ENCODE peak calls at places on chromosomes 2 and 18, in eight cellular contexts. H, A, F, O, Y, Q, D and V are unnamed samples.

GRCh38 chr2:19652811-19653210 is 249.0 kb downstream of the TTC32 start:
- DNase-seq in H (no peak), A (no peak), F (no peak), O (no peak), Y (peak; percentile 32), Q (no peak), D (no peak), V (no peak)

GRCh38 chr18:26406294-26406693 is 142.1 kb downstream of the KCTD1 start:
- DNase-seq in H (no peak), A (no peak), F (no peak), O (no peak), Y (no peak), Q (no peak), D (no peak), V (no peak)

GRCh38 chr2:68992933-68993332 is 18.5 kb downstream of the GKN1 start:
- DNase-seq in H (no peak), A (no peak), F (no peak), O (no peak), Y (no peak), Q (no peak), D (no peak), V (no peak)

GRCh38 chr2:218023636-218024035 is 20.8 kb upstream of the TNS1 start:
- DNase-seq in H (no peak), A (no peak), F (no peak), O (no peak), Y (no peak), Q (no peak), D (no peak), V (no peak)

GRCh38 chr2:230054079-230054478 is 14.6 kb downstream of the SLC16A14 start:
- DNase-seq in H (no peak), A (peak; percentile 38), F (no peak), O (no peak), Y (peak; percentile 86), Q (no peak), D (peak; percentile 18), V (no peak)

GRCh38 chr2:48228345-48228684 is 301.6 kb upstream of the STON1 start:
- DNase-seq in H (no peak), A (no peak), F (no peak), O (no peak), Y (no peak), Q (no peak), D (no peak), V (no peak)

GRCh38 chr2:159094173-159094737 is 125.8 kb downstream of the TANC1 start:
- DNase-seq in H (no peak), A (peak; percentile 90), F (no peak), O (no peak), Y (peak; percentile 25), Q (peak; percentile 50), D (peak; percentile 65), V (no peak)

GRCh38 chr2:9693138-9693520 is 62.3 kb upstream of the YWHAQ start:
- DNase-seq in H (no peak), A (peak; percentile 72), F (no peak), O (no peak), Y (peak; percentile 20), Q (no peak), D (peak; percentile 92), V (no peak)

GRCh38 chr2:133360190-133360589 is 208.1 kb downstream of the NCKAP5 start:
- DNase-seq in H (no peak), A (no peak), F (no peak), O (no peak), Y (no peak), Q (no peak), D (no peak), V (no peak)